ENCODE peak calls at places on chromosomes 2 and 18, in six cellular contexts. Y is fibroblast of lung; B is CD8-positive, alpha-beta T cell; L is HCT116; P is neural progenitor cell; U is adrenal gland. G is an unnamed sample. For H3K4me1, the result is how much of the 10 kb centered on the place peaks cover.

GRCh38 chr2:203873461-203873860 is 5.9 kb downstream of the CTLA4 start:
- DNase-seq in Y (no peak), B (no peak), L (no peak), P (no peak), U (no peak), G (no peak)

GRCh38 chr2:121649402-121649651 is at the start of gene CLASP1:
- DNase-seq in Y (no peak), B (peak), L (peak), P (peak), U (peak), G (peak)

GRCh38 chr18:6004683-6005082 is 109.4 kb upstream of the TMEM200C start:
- DNase-seq in Y (no peak), B (no peak), L (no peak), P (no peak), U (no peak), G (no peak)

GRCh38 chr18:62721837-62722795 is 6.8 kb downstream of the PHLPP1 start:
- DNase-seq in Y (no peak), B (no peak), L (no peak), P (no peak), U (no peak), G (no peak)

GRCh38 chr2:144703852-144704324 is 184.0 kb upstream of the ZEB2 start:
- DNase-seq in Y (peak), B (no peak), L (peak), P (no peak), U (peak), G (no peak)

GRCh38 chr2:36356990-36357505 is 1.5 kb downstream of the CRIM1 start:
- DNase-seq in Y (no peak), B (no peak), L (no peak), P (peak), U (no peak), G (no peak)

GRCh38 chr2:39665811-39666488 is at the start of gene TMEM178A:
- DNase-seq in Y (no peak), B (no peak), L (no peak), P (peak), U (peak), G (no peak)

GRCh38 chr2:234032301-234032856 is 18.1 kb upstream of the SPP2 start:
- DNase-seq in Y (peak), B (no peak), L (no peak), P (no peak), U (no peak), G (peak)

GRCh38 chr2:122236152-122236892 is 480.9 kb downstream of the TSN start:
- DNase-seq in Y (peak), B (no peak), L (no peak), P (no peak), U (peak), G (no peak)

GRCh38 chr18:79513381-79514081 is 117.8 kb downstream of the NFATC1 start:
- DNase-seq in Y (no peak), B (no peak), L (no peak), P (no peak), U (peak), G (no peak)

GRCh38 chr18:24398515-24398914 is 891 bp upstream of the OSBPL1A start:
- DNase-seq in Y (peak), B (no peak), L (peak), P (peak), U (peak), G (no peak)

GRCh38 chr18:26091047-26091630 is 726 bp upstream of the SS18 start:
- DNase-seq in Y (no peak), B (no peak), L (peak), P (no peak), U (peak), G (no peak)

GRCh38 chr2:25957743-25958142 is 24.6 kb downstream of the KIF3C start:
- DNase-seq in Y (no peak), B (no peak), L (no peak), P (no peak), U (no peak), G (no peak)

GRCh38 chr2:68487773-68488355 is 20.5 kb downstream of the APLF start:
- DNase-seq in Y (peak), B (no peak), L (no peak), P (peak), U (no peak), G (no peak)

GRCh38 chr2:52658598-52658997 is 1109.0 kb upstream of the CHAC2 start:
- DNase-seq in Y (peak), B (no peak), L (peak), P (no peak), U (no peak), G (no peak)

GRCh38 chr2:111167238-111168162 is 46.8 kb downstream of the BCL2L11 start:
- DNase-seq in Y (no peak), B (no peak), L (no peak), P (no peak), U (no peak), G (no peak)

GRCh38 chr2:111222204-111222866 is 101.6 kb downstream of the BCL2L11 start:
- DNase-seq in Y (no peak), B (no peak), L (no peak), P (no peak), U (no peak), G (no peak)

GRCh38 chr2:239548491-239548890 is 147.7 kb upstream of the HDAC4 start:
- DNase-seq in Y (no peak), B (peak), L (no peak), P (no peak), U (no peak), G (no peak)

GRCh38 chr2:197414039-197414438 is 20.8 kb downstream of the SF3B1 start:
- DNase-seq in Y (no peak), B (no peak), L (no peak), P (no peak), U (no peak), G (no peak)

GRCh38 chr2:2542966-2543555 is 212.0 kb upstream of the MYT1L start:
- DNase-seq in Y (no peak), B (no peak), L (no peak), P (peak), U (no peak), G (no peak)

GRCh38 chr2:74418312-74418711 is 3.1 kb downstream of the C2orf81 start:
- DNase-seq in Y (no peak), B (no peak), L (no peak), P (no peak), U (no peak), G (no peak)

GRCh38 chr2:38765149-38765548 is 12.9 kb upstream of the GEMIN6 start:
- DNase-seq in Y (peak), B (no peak), L (no peak), P (no peak), U (no peak), G (no peak)

GRCh38 chr2:164032995-164033394 is 297.2 kb upstream of the FIGN start:
- DNase-seq in Y (no peak), B (no peak), L (no peak), P (no peak), U (no peak), G (no peak)
- H3K4me1 ChIP-seq in Y (under half), B (under half), L (under half), P (under half), U (under half), G (under half)

GRCh38 chr2:47072728-47073191 is 82.3 kb downstream of the STPG4 start:
- DNase-seq in Y (no peak), B (no peak), L (no peak), P (no peak), U (no peak), G (no peak)
- H3K4me1 ChIP-seq in Y (half or more), B (under half), L (half or more), P (under half), U (half or more), G (under half)

GRCh38 chr18:22112215-22112614 is 57.2 kb upstream of the GATA6 start:
- DNase-seq in Y (no peak), B (no peak), L (no peak), P (no peak), U (no peak), G (no peak)

GRCh38 chr18:22115573-22115972 is 53.8 kb upstream of the GATA6 start:
- DNase-seq in Y (no peak), B (no peak), L (no peak), P (no peak), U (no peak), G (no peak)

GRCh38 chr18:22114526-22115321 is 54.7 kb upstream of the GATA6 start:
- DNase-seq in Y (no peak), B (no peak), L (no peak), P (no peak), U (no peak), G (no peak)

GRCh38 chr18:22110482-22110924 is 58.9 kb upstream of the GATA6 start:
- DNase-seq in Y (no peak), B (no peak), L (no peak), P (peak), U (no peak), G (no peak)

DNA sequence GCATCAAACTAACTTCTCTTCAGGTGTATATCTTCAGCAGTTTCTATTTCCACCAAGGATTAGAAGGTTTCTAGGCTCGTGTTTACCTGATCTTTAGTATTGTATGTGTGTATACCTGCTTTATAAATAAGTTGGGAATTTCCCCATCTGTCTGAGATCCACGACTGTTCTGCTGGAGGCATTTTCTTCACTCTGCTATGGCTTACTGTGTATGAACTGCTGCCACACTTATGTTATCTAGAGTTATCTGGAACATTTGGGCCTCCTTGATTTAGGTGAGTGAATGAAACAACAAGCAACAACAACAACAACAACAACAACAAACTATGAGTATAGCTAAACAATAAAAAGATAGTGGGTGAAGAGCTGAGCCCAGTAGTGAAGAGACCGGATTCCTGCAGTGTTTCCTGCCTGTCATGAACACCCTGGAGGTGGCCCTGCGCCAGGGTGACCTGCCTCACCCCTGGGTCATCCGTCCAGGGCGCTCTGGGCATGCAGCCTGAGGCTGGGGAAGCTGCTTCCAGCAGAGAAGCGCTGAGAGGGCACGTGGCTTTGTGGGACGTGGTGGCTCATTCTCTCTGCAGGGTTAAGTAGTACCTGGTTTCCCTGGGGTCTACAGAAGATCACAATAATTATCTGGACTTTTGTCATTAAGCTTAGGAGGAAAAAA is 56.1 kb upstream of the GATA6 start:
- DNase-seq in Y (no peak), B (no peak), L (no peak), P (no peak), U (peak), G (no peak)
- H3K4me1 ChIP-seq in Y (under half), B (under half), L (under half), P (under half), U (under half), G (under half)

GRCh38 chr18:22172594-22173049 is 3.2 kb downstream of the GATA6 start:
- DNase-seq in Y (peak), B (no peak), L (no peak), P (no peak), U (peak), G (no peak)

GRCh38 chr18:22171263-22171838 is 2.0 kb downstream of the GATA6 start:
- DNase-seq in Y (no peak), B (no peak), L (no peak), P (peak), U (peak), G (no peak)

GRCh38 chr18:22173221-22173927 is 4.0 kb downstream of the GATA6 start:
- DNase-seq in Y (no peak), B (no peak), L (no peak), P (no peak), U (no peak), G (no peak)

GRCh38 chr18:22170421-22171262 is 1.3 kb downstream of the GATA6 start:
- DNase-seq in Y (peak), B (no peak), L (no peak), P (peak), U (peak), G (no peak)

GRCh38 chr18:22171839-22172582 is 2.6 kb downstream of the GATA6 start:
- DNase-seq in Y (peak), B (no peak), L (no peak), P (peak), U (peak), G (no peak)
- H3K4me1 ChIP-seq in Y (under half), B (under half), L (under half), P (under half), U (under half), G (under half)

GRCh38 chr18:10012526-10012925 is 98.7 kb downstream of the VAPA start:
- DNase-seq in Y (no peak), B (no peak), L (no peak), P (no peak), U (no peak), G (no peak)

GRCh38 chr18:10015288-10015701 is 101.5 kb downstream of the VAPA start:
- DNase-seq in Y (no peak), B (no peak), L (no peak), P (no peak), U (no peak), G (no peak)

GRCh38 chr18:10017048-10017447 is 103.2 kb downstream of the VAPA start:
- DNase-seq in Y (no peak), B (no peak), L (no peak), P (no peak), U (no peak), G (no peak)

GRCh38 chr18:10013621-10014543 is 100.1 kb downstream of the VAPA start:
- DNase-seq in Y (no peak), B (no peak), L (no peak), P (no peak), U (no peak), G (no peak)

GRCh38 chr18:10015941-10016819 is 102.4 kb downstream of the VAPA start:
- DNase-seq in Y (peak), B (no peak), L (no peak), P (no peak), U (no peak), G (no peak)
- H3K4me1 ChIP-seq in Y (under half), B (under half), L (under half), P (under half), U (under half), G (under half)

GRCh38 chr2:134369220-134369902 is 115.5 kb downstream of the MGAT5 start:
- DNase-seq in Y (no peak), B (no peak), L (no peak), P (no peak), U (no peak), G (no peak)

GRCh38 chr2:134372611-134373131 is 118.8 kb downstream of the MGAT5 start:
- DNase-seq in Y (peak), B (no peak), L (no peak), P (no peak), U (no peak), G (no peak)

GRCh38 chr2:134372141-134372540 is 118.3 kb downstream of the MGAT5 start:
- DNase-seq in Y (no peak), B (no peak), L (no peak), P (no peak), U (no peak), G (no peak)

GRCh38 chr2:134367915-134368911 is 114.3 kb downstream of the MGAT5 start:
- DNase-seq in Y (peak), B (no peak), L (no peak), P (no peak), U (no peak), G (no peak)

DNA sequence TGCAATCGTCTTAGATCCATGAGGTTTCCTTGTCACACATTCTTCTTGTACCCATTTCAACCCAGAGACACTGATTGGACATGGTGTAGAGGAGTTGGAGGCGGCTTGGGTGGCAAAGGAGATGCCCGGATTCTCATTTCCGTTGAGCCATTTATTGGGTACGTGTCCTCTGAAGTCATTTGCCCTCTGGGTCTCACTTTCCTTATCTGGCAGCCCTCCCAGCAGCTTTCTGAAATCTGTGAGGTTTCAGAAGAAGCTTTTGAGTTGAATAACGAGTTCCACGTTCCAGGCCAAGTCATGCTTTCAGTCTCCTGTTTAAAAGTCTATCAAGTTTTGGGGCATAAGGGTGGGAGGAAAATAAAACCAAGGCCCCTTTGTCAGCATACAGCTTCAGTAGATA is 117.2 kb downstream of the MGAT5 start:
- DNase-seq in Y (no peak), B (no peak), L (no peak), P (no peak), U (no peak), G (no peak)
- H3K4me1 ChIP-seq in Y (under half), B (under half), L (under half), P (under half), U (under half), G (under half)

GRCh38 chr2:202808754-202809153 is 62.8 kb downstream of the ICA1L start:
- DNase-seq in Y (no peak), B (no peak), L (no peak), P (no peak), U (no peak), G (no peak)
- H3K4me1 ChIP-seq in Y (under half), B (under half), L (under half), P (under half), U (under half), G (under half)

GRCh38 chr2:27956895-27957294 is 66.4 kb downstream of the BABAM2 start:
- DNase-seq in Y (peak), B (no peak), L (no peak), P (no peak), U (no peak), G (no peak)
- H3K4me1 ChIP-seq in Y (half or more), B (under half), L (under half), P (under half), U (half or more), G (under half)

GRCh38 chr2:60528366-60528765 is 25.1 kb downstream of the BCL11A start:
- DNase-seq in Y (no peak), B (no peak), L (no peak), P (no peak), U (no peak), G (no peak)

GRCh38 chr2:60527762-60528161 is 25.7 kb downstream of the BCL11A start:
- DNase-seq in Y (no peak), B (no peak), L (no peak), P (no peak), U (no peak), G (no peak)

GRCh38 chr2:60525859-60526258 is 27.6 kb downstream of the BCL11A start:
- DNase-seq in Y (no peak), B (no peak), L (no peak), P (no peak), U (no peak), G (no peak)

GRCh38 chr2:60529111-60529510 is 24.3 kb downstream of the BCL11A start:
- DNase-seq in Y (no peak), B (no peak), L (no peak), P (no peak), U (no peak), G (no peak)

DNA sequence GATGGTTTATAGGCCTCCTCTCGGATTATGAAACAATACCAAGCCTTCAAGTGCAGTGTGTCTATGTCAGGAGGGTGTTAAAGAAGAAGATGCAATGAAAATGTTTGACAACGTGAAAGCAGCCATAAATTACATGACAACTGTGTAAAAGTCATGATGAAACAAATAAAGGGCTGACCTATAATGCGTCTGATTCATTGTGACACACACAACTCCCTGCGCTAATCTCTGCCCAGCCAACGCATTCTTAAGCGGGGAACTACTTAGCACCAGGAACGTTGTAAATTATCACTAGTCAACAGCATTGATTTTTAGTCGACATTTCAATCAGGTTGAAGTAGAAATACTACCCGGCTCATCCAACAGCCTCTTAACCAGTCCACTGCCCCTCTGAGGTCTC is 26.8 kb downstream of the BCL11A start:
- DNase-seq in Y (no peak), B (no peak), L (no peak), P (no peak), U (no peak), G (no peak)
- H3K4me1 ChIP-seq in Y (under half), B (under half), L (under half), P (under half), U (under half), G (under half)

GRCh38 chr18:48741866-48742265 is 203.0 kb downstream of the CTIF start:
- DNase-seq in Y (no peak), B (no peak), L (no peak), P (no peak), U (no peak), G (no peak)

GRCh38 chr18:48742304-48742703 is 203.5 kb downstream of the CTIF start:
- DNase-seq in Y (no peak), B (no peak), L (no peak), P (no peak), U (no peak), G (no peak)

GRCh38 chr18:48740068-48740440 is 201.2 kb downstream of the CTIF start:
- DNase-seq in Y (no peak), B (no peak), L (no peak), P (no peak), U (no peak), G (no peak)

GRCh38 chr18:48739266-48740067 is 200.6 kb downstream of the CTIF start:
- DNase-seq in Y (no peak), B (no peak), L (no peak), P (no peak), U (no peak), G (no peak)

GRCh38 chr18:48740846-48741485 is 202.1 kb downstream of the CTIF start:
- DNase-seq in Y (no peak), B (no peak), L (no peak), P (no peak), U (no peak), G (no peak)
- H3K4me1 ChIP-seq in Y (under half), B (under half), L (under half), P (under half), U (under half), G (under half)